ENCODE peak calls at places on chromosomes 7 and 10, in ten cellular contexts. T, R, O, H, F, P, M, G, Y and N are unnamed samples. For H3K36me3, the result is how much of the 10 kb centered on the place peaks cover.

GRCh38 chr10:3123571-3124411 is 48.8 kb downstream of the PITRM1 start:
- DNase-seq in T (no peak), R (no peak), O (no peak), H (no peak), F (peak), P (no peak), M (peak), G (peak), Y (no peak), N (no peak)

GRCh38 chr7:27181795-27182275 is 3.2 kb downstream of the HOXA11 start:
- DNase-seq in T (no peak), R (no peak), O (peak), H (no peak), F (no peak), P (no peak), M (peak), G (peak), Y (no peak), N (no peak)

GRCh38 chr10:6124666-6125065 is 35.8 kb downstream of the RBM17 start:
- DNase-seq in T (no peak), R (no peak), O (no peak), H (peak), F (peak), P (no peak), M (no peak), G (no peak), Y (no peak), N (peak)

GRCh38 chr10:1638889-1639418 is 98.4 kb downstream of the ADARB2 start:
- DNase-seq in T (no peak), R (no peak), O (peak), H (no peak), F (no peak), P (no peak), M (no peak), G (no peak), Y (no peak), N (no peak)

GRCh38 chr10:69567920-69568319 is 5.3 kb downstream of the NEUROG3 start:
- DNase-seq in T (peak), R (peak), O (peak), H (peak), F (peak), P (no peak), M (peak), G (no peak), Y (peak), N (peak)

GRCh38 chr7:27955011-27955410 is 215.0 kb downstream of the TAX1BP1 start:
- DNase-seq in T (no peak), R (no peak), O (no peak), H (no peak), F (no peak), P (no peak), M (no peak), G (no peak), Y (no peak), N (no peak)

GRCh38 chr7:1531263-1531978 is 919 bp downstream of the MAFK start:
- DNase-seq in T (peak), R (no peak), O (peak), H (no peak), F (no peak), P (peak), M (no peak), G (peak), Y (peak), N (no peak)

GRCh38 chr10:70843776-70844489 is 28.2 kb downstream of the SGPL1 start:
- DNase-seq in T (no peak), R (no peak), O (no peak), H (no peak), F (no peak), P (no peak), M (no peak), G (no peak), Y (no peak), N (no peak)

GRCh38 chr10:99938563-99938962 is 71.2 kb downstream of the DNMBP start:
- DNase-seq in T (no peak), R (no peak), O (no peak), H (no peak), F (no peak), P (no peak), M (no peak), G (no peak), Y (peak), N (no peak)

GRCh38 chr7:24063721-24064120 is 220.3 kb upstream of the NPY start:
- DNase-seq in T (no peak), R (no peak), O (no peak), H (no peak), F (no peak), P (no peak), M (no peak), G (no peak), Y (no peak), N (no peak)

GRCh38 chr10:132145002-132145401 is 41.7 kb upstream of the DPYSL4 start:
- DNase-seq in T (no peak), R (no peak), O (no peak), H (no peak), F (no peak), P (no peak), M (peak), G (peak), Y (no peak), N (no peak)

GRCh38 chr7:80439894-80440811 is 71.7 kb downstream of the GNAT3 start:
- DNase-seq in T (no peak), R (peak), O (no peak), H (peak), F (no peak), P (no peak), M (no peak), G (no peak), Y (peak), N (no peak)

GRCh38 chr10:61787170-61787569 is 114.3 kb upstream of the ARID5B start:
- DNase-seq in T (no peak), R (no peak), O (no peak), H (no peak), F (no peak), P (no peak), M (no peak), G (no peak), Y (no peak), N (no peak)

GRCh38 chr7:34130558-34131285 is 225.4 kb downstream of the BMPER start:
- DNase-seq in T (no peak), R (no peak), O (no peak), H (no peak), F (no peak), P (no peak), M (no peak), G (no peak), Y (no peak), N (no peak)

GRCh38 chr10:129339841-129340240 is 127.2 kb upstream of the MGMT start:
- DNase-seq in T (no peak), R (no peak), O (no peak), H (no peak), F (no peak), P (no peak), M (no peak), G (no peak), Y (no peak), N (no peak)

GRCh38 chr7:365593-365992 is 75.6 kb downstream of the FOXL3 start:
- DNase-seq in T (no peak), R (no peak), O (peak), H (no peak), F (peak), P (no peak), M (peak), G (peak), Y (no peak), N (no peak)

GRCh38 chr7:27171636-27172387 is 2.3 kb downstream of the HOXA10 start:
- DNase-seq in T (no peak), R (no peak), O (peak), H (peak), F (peak), P (no peak), M (peak), G (no peak), Y (no peak), N (peak)

GRCh38 chr10:133401500-133401899 is 7.5 kb downstream of the MTG1 start:
- DNase-seq in T (no peak), R (no peak), O (no peak), H (no peak), F (no peak), P (no peak), M (peak), G (peak), Y (no peak), N (no peak)

GRCh38 chr10:77636286-77636966 is 1.2 kb downstream of the KCNMA1 start:
- DNase-seq in T (no peak), R (no peak), O (no peak), H (no peak), F (no peak), P (no peak), M (no peak), G (peak), Y (no peak), N (no peak)

GRCh38 chr7:98870071-98870651 is 347 bp upstream of the TMEM130 start:
- DNase-seq in T (peak), R (no peak), O (peak), H (peak), F (peak), P (no peak), M (peak), G (peak), Y (peak), N (peak)

GRCh38 chr10:131424836-131425506 is 113.5 kb upstream of the TCERG1L start:
- DNase-seq in T (no peak), R (no peak), O (no peak), H (no peak), F (no peak), P (no peak), M (no peak), G (peak), Y (no peak), N (no peak)

GRCh38 chr7:112238852-112239610 is 32.5 kb downstream of the ZNF277 start:
- DNase-seq in T (no peak), R (peak), O (peak), H (peak), F (no peak), P (no peak), M (no peak), G (no peak), Y (peak), N (no peak)

GRCh38 chr10:108180883-108181282 is 1016.4 kb upstream of the SORCS1 start:
- DNase-seq in T (peak), R (no peak), O (no peak), H (peak), F (no peak), P (no peak), M (no peak), G (no peak), Y (no peak), N (no peak)

GRCh38 chr7:105589221-105590077 is 8.2 kb upstream of the EFCAB10 start:
- DNase-seq in T (peak), R (peak), O (peak), H (peak), F (peak), P (peak), M (no peak), G (no peak), Y (peak), N (peak)

GRCh38 chr7:50358306-50358705 is 53.8 kb downstream of the IKZF1 start:
- DNase-seq in T (no peak), R (no peak), O (no peak), H (no peak), F (no peak), P (no peak), M (no peak), G (no peak), Y (no peak), N (no peak)

GRCh38 chr7:50355817-50356178 is 51.3 kb downstream of the IKZF1 start:
- DNase-seq in T (peak), R (no peak), O (no peak), H (no peak), F (no peak), P (no peak), M (no peak), G (no peak), Y (no peak), N (no peak)

GRCh38 chr7:50356945-50357268 is 52.4 kb downstream of the IKZF1 start:
- DNase-seq in T (no peak), R (no peak), O (no peak), H (no peak), F (no peak), P (no peak), M (no peak), G (no peak), Y (no peak), N (no peak)

GRCh38 chr7:50357346-50357745 is 52.8 kb downstream of the IKZF1 start:
- DNase-seq in T (no peak), R (no peak), O (no peak), H (no peak), F (no peak), P (no peak), M (no peak), G (no peak), Y (no peak), N (no peak)

GRCh38 chr7:50356212-50356944 is 51.9 kb downstream of the IKZF1 start:
- DNase-seq in T (no peak), R (no peak), O (no peak), H (no peak), F (peak), P (no peak), M (peak), G (peak), Y (no peak), N (no peak)
- H3K36me3 ChIP-seq in T (under half), R (under half), O (under half), H (under half), F (under half), P (half or more), M (under half), G (under half), Y (under half), N (under half)

DNA sequence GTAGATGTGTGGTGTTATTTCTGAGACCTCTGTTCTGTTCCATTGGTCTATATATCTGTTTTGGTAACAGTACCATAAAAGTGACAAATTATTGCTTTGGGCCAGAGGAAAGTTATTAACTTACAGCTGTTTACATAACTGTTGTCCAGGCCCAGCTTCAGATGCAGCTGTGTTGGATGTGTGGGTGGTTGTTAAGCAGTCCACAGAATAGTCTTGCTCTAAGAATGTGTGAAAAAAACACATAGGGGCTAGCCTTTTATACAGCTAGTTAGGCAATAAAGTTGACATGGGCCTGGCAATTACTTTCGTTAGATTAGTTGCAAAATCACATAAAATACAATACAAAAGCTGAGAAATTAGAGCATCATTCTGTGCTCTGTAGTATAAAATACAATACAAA is 31.9 kb downstream of the DLD start:
- DNase-seq in T (no peak), R (no peak), O (no peak), H (no peak), F (no peak), P (no peak), M (no peak), G (no peak), Y (peak), N (no peak)
- H3K36me3 ChIP-seq in T (under half), R (half or more), O (under half), H (half or more), F (half or more), P (under half), M (half or more), G (under half), Y (under half), N (half or more)

GRCh38 chr7:25194036-25194435 is 34.2 kb downstream of the NPVF start:
- DNase-seq in T (no peak), R (no peak), O (no peak), H (no peak), F (no peak), P (no peak), M (no peak), G (no peak), Y (no peak), N (no peak)
- H3K36me3 ChIP-seq in T (under half), R (under half), O (under half), H (under half), F (under half), P (under half), M (under half), G (under half), Y (under half), N (under half)

DNA sequence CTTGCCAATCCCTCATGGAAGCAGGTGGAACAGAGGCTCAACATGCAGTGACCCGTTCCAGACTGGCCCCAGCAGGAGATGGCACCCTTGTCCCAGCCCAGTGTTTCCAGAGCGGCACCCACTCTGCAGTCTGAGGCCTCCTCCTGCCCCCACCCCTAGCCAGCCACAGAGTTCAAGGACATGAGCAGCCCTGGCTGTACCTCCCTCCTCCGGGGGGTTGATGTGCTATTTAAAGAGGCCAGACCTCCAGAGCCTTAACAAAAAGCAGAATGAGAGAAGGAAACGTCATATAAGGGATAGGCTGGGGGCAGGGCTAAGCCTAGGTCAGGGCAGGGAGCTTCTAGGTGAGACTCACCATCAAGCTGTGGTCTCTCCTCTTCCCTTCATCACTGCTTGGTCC is 115.7 kb upstream of the NANOS1 start:
- DNase-seq in T (no peak), R (no peak), O (no peak), H (no peak), F (no peak), P (no peak), M (no peak), G (no peak), Y (no peak), N (no peak)
- H3K36me3 ChIP-seq in T (under half), R (under half), O (under half), H (under half), F (under half), P (under half), M (under half), G (under half), Y (under half), N (under half)

GRCh38 chr10:74109452-74109851 is 41.2 kb downstream of the AP3M1 start:
- DNase-seq in T (no peak), R (no peak), O (no peak), H (no peak), F (no peak), P (no peak), M (no peak), G (no peak), Y (no peak), N (no peak)
- H3K36me3 ChIP-seq in T (under half), R (half or more), O (under half), H (under half), F (half or more), P (half or more), M (half or more), G (under half), Y (half or more), N (half or more)

DNA sequence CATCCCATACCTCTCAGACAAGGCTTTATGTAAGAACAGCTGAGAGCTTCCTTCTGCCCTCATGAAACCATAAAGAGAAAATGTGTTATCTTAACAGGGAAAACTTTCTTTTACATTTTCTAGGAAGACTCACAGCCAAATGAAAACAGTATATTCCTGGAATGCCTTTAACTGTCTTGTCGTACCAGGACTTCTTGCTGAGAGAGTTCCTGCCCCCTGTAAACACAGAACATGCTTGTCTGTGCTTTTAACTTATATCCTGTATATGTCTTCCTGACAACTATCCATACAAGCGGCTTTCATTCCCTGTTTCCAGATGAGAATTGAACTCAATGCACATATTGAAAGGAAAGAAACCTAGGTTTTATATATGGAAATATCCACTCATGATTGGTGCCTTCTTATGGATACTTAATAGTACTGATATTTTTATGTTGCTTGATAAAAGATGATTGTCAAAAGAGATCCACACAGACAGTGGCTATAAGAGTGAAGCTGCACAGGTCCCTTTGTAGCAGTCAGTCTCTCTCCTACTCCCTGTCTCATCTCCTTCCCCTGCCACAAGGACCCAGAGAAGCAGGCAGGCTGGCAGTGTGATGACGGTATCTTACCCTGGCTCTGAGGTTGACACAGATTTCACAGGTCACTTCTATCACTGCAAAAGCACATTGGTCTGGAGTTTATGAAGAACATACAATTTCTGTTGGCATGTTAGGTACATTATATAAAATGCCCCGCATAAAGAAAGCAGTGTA is 64.6 kb upstream of the AHR start:
- DNase-seq in T (no peak), R (peak), O (no peak), H (no peak), F (no peak), P (no peak), M (peak), G (no peak), Y (no peak), N (no peak)
- H3K36me3 ChIP-seq in T (under half), R (under half), O (under half), H (under half), F (under half), P (under half), M (under half), G (under half), Y (under half), N (under half)

DNA sequence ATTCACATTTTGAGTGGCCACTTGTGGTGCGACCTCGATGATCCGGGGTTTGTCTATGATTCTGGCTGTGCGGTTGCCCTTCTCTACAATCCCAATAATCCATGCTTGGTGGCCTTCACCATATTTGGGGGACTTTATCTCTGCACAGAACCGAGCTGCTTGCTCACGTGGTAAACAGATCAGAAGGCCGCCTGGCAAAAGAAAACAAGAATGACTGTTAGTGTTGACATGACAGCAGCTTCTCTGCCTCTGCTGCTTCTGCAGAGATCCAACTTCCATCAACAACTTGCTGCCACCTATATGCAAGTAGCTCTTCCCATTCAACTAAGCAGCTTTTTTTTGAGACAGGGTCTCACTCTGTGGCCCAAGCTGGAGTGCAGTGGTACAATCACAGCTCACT is 19.3 kb upstream of the PHYH start:
- DNase-seq in T (no peak), R (no peak), O (no peak), H (no peak), F (no peak), P (no peak), M (no peak), G (no peak), Y (no peak), N (no peak)
- H3K36me3 ChIP-seq in T (under half), R (under half), O (under half), H (under half), F (half or more), P (under half), M (half or more), G (under half), Y (under half), N (under half)

GRCh38 chr7:90920336-90920735 is 324.2 kb downstream of the CDK14 start:
- DNase-seq in T (no peak), R (no peak), O (no peak), H (no peak), F (no peak), P (no peak), M (no peak), G (no peak), Y (no peak), N (no peak)
- H3K36me3 ChIP-seq in T (under half), R (under half), O (under half), H (under half), F (under half), P (under half), M (under half), G (under half), Y (under half), N (under half)

GRCh38 chr7:44057849-44058758 is 7.3 kb downstream of the PGAM2 start:
- DNase-seq in T (no peak), R (no peak), O (no peak), H (peak), F (peak), P (no peak), M (peak), G (peak), Y (no peak), N (no peak)
- H3K36me3 ChIP-seq in T (under half), R (half or more), O (under half), H (under half), F (half or more), P (half or more), M (half or more), G (under half), Y (half or more), N (half or more)